ENCODE peak calls at places on chromosomes 7 and 10, in six cellular contexts. W is right lobe of liver, X is IMR-90, Z is ovary, M is Peyer's patch, G is stomach. N is an unnamed sample.

GRCh38 chr10:119304541-119304940 is 97.2 kb downstream of the GRK5 start:
- DNase-seq in X (no peak), G (no peak), W (no peak), M (no peak), Z (no peak), N (no peak)

GRCh38 chr10:121165276-121165675 is 314.1 kb downstream of the WDR11 start:
- DNase-seq in M (no peak), W (no peak), X (no peak), G (no peak), Z (no peak), N (no peak)

GRCh38 chr10:14556285-14556956 is 218.3 kb downstream of the FAM107B start:
- DNase-seq in G (no peak), M (peak; percentile 66), Z (no peak), W (no peak), X (peak; percentile 23), N (no peak)

GRCh38 chr10:121231059-121231458 is 367.2 kb downstream of the FGFR2 start:
- DNase-seq in W (no peak), X (no peak), Z (no peak), G (no peak), M (no peak), N (no peak)

GRCh38 chr7:14748461-14748860 is 154.1 kb downstream of the DGKB start:
- DNase-seq in G (no peak), Z (no peak), X (peak; percentile 77), W (no peak), M (no peak), N (peak; percentile 55)

GRCh38 chr10:61166065-61166464 is 222.1 kb upstream of the RHOBTB1 start:
- DNase-seq in Z (no peak), M (no peak), G (no peak), W (no peak), X (no peak), N (no peak)

GRCh38 chr10:77504870-77505257 is 132.7 kb downstream of the KCNMA1 start:
- DNase-seq in M (no peak), X (peak; percentile 56), W (peak; percentile 61), G (no peak), Z (no peak), N (peak; percentile 47)

GRCh38 chr10:27258838-27259532 is 18.4 kb upstream of the ACBD5 start:
- DNase-seq in Z (no peak), X (no peak), W (peak; percentile 46), G (peak; percentile 31), M (no peak), N (no peak)

GRCh38 chr7:66815976-66816375 is 75.4 kb downstream of the RABGEF1 start:
- DNase-seq in G (no peak), M (no peak), W (no peak), X (no peak), Z (no peak), N (no peak)

GRCh38 chr10:452512-453504 is 236.7 kb downstream of the DIP2C start:
- DNase-seq in Z (no peak), W (no peak), X (no peak), M (no peak), G (no peak), N (no peak)

GRCh38 chr10:124741922-124742417 is 2.2 kb downstream of the FAM53B start:
- DNase-seq in M (peak; percentile 76), W (no peak), X (no peak), G (no peak), Z (no peak), N (no peak)

GRCh38 chr7:47483604-47484273 is 98.2 kb downstream of the TNS3 start:
- DNase-seq in W (no peak), X (peak; percentile 38), G (no peak), M (no peak), Z (no peak), N (no peak)

GRCh38 chr10:22245567-22245966 is 27.8 kb upstream of the EBLN1 start:
- DNase-seq in W (no peak), Z (no peak), X (no peak), G (no peak), M (no peak), N (peak; percentile 30)

GRCh38 chr7:17770710-17771375 is 169.5 kb downstream of the SNX13 start:
- DNase-seq in M (no peak), G (no peak), X (no peak), Z (no peak), W (no peak), N (no peak)

GRCh38 chr7:13778967-13779366 is 210.5 kb downstream of the ETV1 start:
- DNase-seq in Z (no peak), G (no peak), X (peak; percentile 35), W (no peak), M (no peak), N (peak; percentile 64)

GRCh38 chr10:22365233-22365632 is 19.9 kb downstream of the SPAG6 start:
- DNase-seq in W (no peak), G (no peak), M (no peak), X (no peak), Z (no peak), N (no peak)

GRCh38 chr10:103845983-103846382 is 9.4 kb downstream of the SH3PXD2A start:
- DNase-seq in Z (no peak), M (peak; percentile 34), W (no peak), X (no peak), G (no peak), N (no peak)

DNA sequence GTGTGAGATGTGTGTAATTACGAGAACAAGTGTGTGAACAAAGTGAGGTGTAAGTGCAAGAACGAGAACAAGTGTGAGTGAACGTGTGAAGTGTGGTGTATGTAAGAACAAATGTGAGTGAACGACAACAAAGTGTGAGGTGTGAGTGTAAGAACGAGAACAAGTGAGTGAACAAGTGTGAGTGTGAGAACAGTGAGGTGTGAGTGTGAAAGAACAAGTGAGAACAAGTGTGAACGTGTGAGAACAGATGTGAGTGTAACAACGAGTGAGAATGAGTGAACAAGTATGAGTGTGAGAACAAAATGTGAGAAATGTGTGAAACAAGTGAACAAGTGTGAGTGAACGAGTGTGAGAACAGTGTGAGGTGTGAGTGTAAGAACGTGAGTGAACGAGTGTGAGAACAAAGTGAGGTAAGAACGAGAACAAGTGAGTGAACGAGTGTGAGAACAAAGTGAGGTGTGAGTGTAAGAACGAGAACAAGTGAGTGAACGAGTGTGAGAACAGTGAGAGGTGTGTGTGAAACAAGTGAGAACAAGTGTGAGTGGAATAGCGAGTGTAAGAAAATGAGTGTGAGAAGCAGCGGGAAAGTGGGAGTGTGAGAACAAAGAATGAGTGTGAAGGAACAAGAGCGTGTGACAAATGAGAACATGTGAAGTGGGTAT is 47.2 kb downstream of the ESYT2 start:
- DNase-seq in Z (no peak), X (no peak), W (no peak), G (no peak), M (no peak), N (no peak)
- TF ChIP-seq POLR2A in Z (no peak), X (no peak), W (no peak), G (no peak), M (no peak), N (no peak)

GRCh38 chr10:3774814-3775670 is 10.0 kb downstream of the KLF6 start:
- DNase-seq in Z (no peak), W (no peak), M (no peak), G (no peak), X (peak; percentile 91), N (no peak)
- TF ChIP-seq POLR2A in Z (no peak), W (no peak), M (no peak), G (no peak), X (peak; percentile 81), N (no peak)

GRCh38 chr10:112288526-112288925 is 5.3 kb downstream of the TECTB start:
- DNase-seq in X (no peak), W (no peak), M (no peak), Z (no peak), G (no peak), N (no peak)
- TF ChIP-seq POLR2A in X (no peak), W (no peak), M (no peak), Z (no peak), G (no peak), N (no peak)

GRCh38 chr7:135166338-135166989 is 4.0 kb downstream of the CYREN start:
- DNase-seq in W (peak; percentile 75), Z (no peak), X (no peak), G (no peak), M (no peak), N (no peak)

GRCh38 chr7:135168489-135169140 is 1.9 kb downstream of the CYREN start:
- DNase-seq in X (no peak), M (no peak), Z (no peak), G (no peak), W (no peak), N (no peak)

GRCh38 chr7:135167360-135167759 is 3.1 kb downstream of the CYREN start:
- DNase-seq in X (no peak), M (no peak), G (no peak), Z (no peak), W (no peak), N (no peak)

GRCh38 chr7:135169141-135169935 is 1.2 kb downstream of the CYREN start:
- DNase-seq in X (peak; percentile 59), G (no peak), W (peak; percentile 81), M (peak; percentile 66), Z (peak; percentile 39), N (peak; percentile 40)

GRCh38 chr7:135168001-135168400 is 2.5 kb downstream of the CYREN start:
- DNase-seq in W (peak; percentile 74), M (no peak), X (no peak), G (no peak), Z (no peak), N (no peak)
- TF ChIP-seq POLR2A in W (no peak), M (no peak), X (no peak), G (no peak), Z (no peak), N (no peak)

GRCh38 chr10:79243211-79244067 is 103.8 kb upstream of the PPIF start:
- DNase-seq in W (no peak), G (peak; percentile 46), M (peak; percentile 87), X (no peak), Z (no peak), N (no peak)
- TF ChIP-seq POLR2A in W (no peak), G (no peak), M (no peak), X (no peak), Z (no peak), N (no peak)

GRCh38 chr10:73997479-73997805 is 474 bp upstream of the VCL start:
- DNase-seq in X (no peak), M (peak; percentile 80), G (no peak), W (no peak), Z (no peak), N (no peak)
- TF ChIP-seq POLR2A in X (no peak), M (no peak), G (no peak), W (no peak), Z (no peak), N (no peak)